ENCODE peak calls at places on chromosomes 13 and 19, in nine cellular contexts. C is IMR-90, I is OCI-LY7, K is tibial nerve, S is HCT116, A is cardiac muscle cell, T is adrenal gland, F is ascending aorta, W is heart left ventricle. Y is an unnamed sample.
A peak's percentile ranks its signal among the peaks of the same experiment; 100 is the strongest.

GRCh38 chr19:45526143-45526542 is 18.9 kb downstream of the VASP start:
- DNase-seq in C (peak; percentile 55), I (peak; percentile 28), K (no peak), S (no peak), A (peak; percentile 70), T (peak; percentile 79), F (no peak), W (peak; percentile 80), Y (peak; percentile 80)

GRCh38 chr13:44050450-44051063 is 170.9 kb downstream of the LACC1 start:
- DNase-seq in C (peak; percentile 52), I (peak; percentile 27), K (no peak), S (peak; percentile 32), A (peak; percentile 54), T (no peak), F (no peak), W (no peak), Y (peak; percentile 62)

GRCh38 chr19:14310055-14310454 is 71.2 kb upstream of the ADGRE5 start:
- DNase-seq in C (no peak), I (no peak), K (no peak), S (no peak), A (no peak), T (no peak), F (no peak), W (no peak), Y (no peak)

GRCh38 chr13:44576396-44577235 is 486 bp upstream of the TSC22D1 start:
- DNase-seq in C (no peak), I (peak; percentile 28), K (no peak), S (no peak), A (no peak), T (peak; percentile 39), F (no peak), W (peak; percentile 38), Y (no peak)

GRCh38 chr19:57583521-57584416 is at the start of gene ZIK1:
- DNase-seq in C (peak; percentile 92), I (no peak), K (peak; percentile 69), S (no peak), A (peak; percentile 95), T (peak; percentile 90), F (peak; percentile 39), W (peak; percentile 96), Y (peak; percentile 81)

GRCh38 chr19:1018393-1018792 is 2.5 kb downstream of the TMEM259 start:
- DNase-seq in C (no peak), I (no peak), K (no peak), S (no peak), A (no peak), T (no peak), F (no peak), W (no peak), Y (no peak)

GRCh38 chr13:32261567-32261966 is 53.6 kb downstream of the ZAR1L start:
- DNase-seq in C (peak; percentile 92), I (no peak), K (peak; percentile 24), S (no peak), A (peak; percentile 97), T (peak; percentile 56), F (peak; percentile 43), W (peak; percentile 90), Y (no peak)

GRCh38 chr13:51154029-51154555 is 43.0 kb upstream of the C13orf42 start:
- DNase-seq in C (peak; percentile 30), I (no peak), K (no peak), S (no peak), A (peak; percentile 80), T (peak; percentile 71), F (no peak), W (no peak), Y (no peak)

GRCh38 chr19:36140289-36141038 is 598 bp downstream of the CAPNS1 start:
- DNase-seq in C (peak; percentile 52), I (peak; percentile 82), K (no peak), S (no peak), A (peak; percentile 58), T (peak; percentile 57), F (no peak), W (peak; percentile 67), Y (peak; percentile 46)

GRCh38 chr13:98265669-98266551 is 88.8 kb upstream of the RNF113B start:
- DNase-seq in C (peak; percentile 64), I (no peak), K (peak; percentile 26), S (no peak), A (no peak), T (peak; percentile 78), F (no peak), W (no peak), Y (peak; percentile 9)

GRCh38 chr13:97189943-97190342 is 32.2 kb upstream of the MBNL2 start:
- DNase-seq in C (no peak), I (no peak), K (no peak), S (no peak), A (no peak), T (no peak), F (no peak), W (no peak), Y (no peak)

GRCh38 chr13:48505597-48506091 is 27.2 kb downstream of the RCBTB2 start:
- DNase-seq in C (peak; percentile 71), I (peak; percentile 88), K (no peak), S (no peak), A (no peak), T (no peak), F (peak; percentile 49), W (peak; percentile 54), Y (peak; percentile 48)

GRCh38 chr19:4375164-4375619 is 25.2 kb downstream of the SH3GL1 start:
- DNase-seq in C (no peak), I (no peak), K (no peak), S (no peak), A (no peak), T (peak; percentile 74), F (no peak), W (peak; percentile 38), Y (peak; percentile 86)

GRCh38 chr13:108200781-108201398 is 14.4 kb downstream of the LIG4 start:
- DNase-seq in C (peak; percentile 43), I (no peak), K (no peak), S (no peak), A (no peak), T (no peak), F (no peak), W (no peak), Y (no peak)

GRCh38 chr19:8194528-8195275 is 14.5 kb upstream of the CERS4 start:
- DNase-seq in C (no peak), I (peak; percentile 84), K (no peak), S (no peak), A (peak; percentile 33), T (no peak), F (no peak), W (no peak), Y (peak; percentile 30)

GRCh38 chr19:46494115-46494935 is 1.3 kb downstream of the PNMA8B start:
- DNase-seq in C (no peak), I (no peak), K (no peak), S (no peak), A (no peak), T (no peak), F (no peak), W (no peak), Y (no peak)

GRCh38 chr19:36604656-36605100 is 435 bp upstream of the ZNF382 start:
- DNase-seq in C (peak; percentile 40), I (no peak), K (no peak), S (no peak), A (peak; percentile 20), T (peak; percentile 95), F (peak; percentile 51), W (peak; percentile 75), Y (peak; percentile 24)

GRCh38 chr13:43289458-43290255 is 266.3 kb downstream of the DNAJC15 start:
- DNase-seq in C (peak; percentile 27), I (no peak), K (no peak), S (no peak), A (no peak), T (no peak), F (no peak), W (no peak), Y (no peak)

GRCh38 chr13:48808689-48809088 is 155.0 kb downstream of the CYSLTR2 start:
- DNase-seq in C (peak; percentile 76), I (no peak), K (no peak), S (no peak), A (peak; percentile 61), T (no peak), F (no peak), W (no peak), Y (no peak)

DNA sequence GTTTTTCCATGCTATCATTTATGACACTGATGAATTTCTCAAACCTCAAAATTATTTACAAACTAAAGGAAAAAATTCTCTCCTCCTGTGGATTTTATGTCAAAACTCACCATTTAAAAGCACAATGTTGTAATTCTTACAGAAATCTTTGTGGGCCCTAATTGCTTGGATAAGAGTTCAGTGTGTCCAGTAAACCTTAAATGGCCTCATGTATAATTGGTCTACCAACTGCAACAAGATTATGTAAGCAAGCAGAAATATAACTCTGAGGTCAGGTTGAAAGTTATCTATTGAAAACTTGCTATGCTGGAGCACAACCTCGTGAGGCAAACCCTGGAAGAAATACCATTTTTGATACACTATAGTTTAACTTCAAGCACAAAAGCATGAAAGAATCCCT is 22.0 kb downstream of the VWA8 start:
- DNase-seq in C (no peak), I (no peak), K (no peak), S (no peak), A (no peak), T (no peak), F (no peak), W (no peak), Y (no peak)
- H3K4me1 ChIP-seq in C (peaks cover 2% of the 10 kb centered on the region), I (no peaks in the 10 kb centered on the region), K (peaks cover 5% of the 10 kb centered on the region), S (no peaks in the 10 kb centered on the region), A (peaks cover 31% of the 10 kb centered on the region), T (peaks cover 18% of the 10 kb centered on the region), F (no peaks in the 10 kb centered on the region), W (peaks cover 34% of the 10 kb centered on the region), Y (peaks cover 2% of the 10 kb centered on the region)

DNA sequence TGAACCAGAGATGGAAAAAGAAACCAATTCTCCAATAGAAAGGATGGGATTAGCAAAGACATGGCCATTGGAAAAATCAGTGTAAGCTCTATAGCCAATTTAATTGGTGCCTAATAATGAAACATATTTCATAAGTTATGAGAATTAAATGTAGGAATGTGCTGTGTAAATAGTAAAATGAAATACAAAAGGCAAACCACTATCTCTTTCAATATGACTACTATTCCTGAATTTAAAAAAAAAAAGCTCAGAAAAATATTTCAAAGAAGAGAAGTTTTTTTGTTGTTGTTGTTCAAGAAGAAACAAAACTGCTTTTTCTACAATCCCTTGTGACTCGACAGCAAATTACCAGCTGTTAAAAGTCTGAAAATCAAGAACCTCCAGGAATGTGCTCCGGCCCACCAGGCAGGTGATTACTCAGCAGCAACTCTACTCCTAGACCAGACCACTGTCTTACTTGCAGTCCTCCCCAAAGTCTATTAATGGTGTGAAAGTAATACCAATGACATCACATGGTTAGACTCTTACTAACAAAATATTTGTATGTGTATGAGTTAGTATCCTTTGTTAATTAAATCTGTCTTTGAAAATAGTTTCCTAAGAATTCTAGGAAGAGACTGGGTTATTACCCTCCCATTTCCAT is 362.3 kb downstream of the KCTD12 start:
- DNase-seq in C (no peak), I (no peak), K (no peak), S (no peak), A (no peak), T (no peak), F (no peak), W (no peak), Y (no peak)
- H3K27ac ChIP-seq in C (no peak overlapping the region), I (no peak overlapping the region), K (no peak overlapping the region), S (no peak overlapping the region), A (no peak overlapping the region), T (no peak overlapping the region), F (no peak overlapping the region), W (no peak overlapping the region), Y (no peak overlapping the region)

GRCh38 chr19:33956941-33957340 is 160.3 kb downstream of the KCTD15 start:
- DNase-seq in C (no peak), I (no peak), K (no peak), S (no peak), A (no peak), T (no peak), F (no peak), W (no peak), Y (no peak)
- H3K4me1 ChIP-seq in C (no peaks in the 10 kb centered on the region), I (no peaks in the 10 kb centered on the region), K (no peaks in the 10 kb centered on the region), S (no peaks in the 10 kb centered on the region), A (no peaks in the 10 kb centered on the region), T (no peaks in the 10 kb centered on the region), F (no peaks in the 10 kb centered on the region), W (no peaks in the 10 kb centered on the region), Y (no peaks in the 10 kb centered on the region)

GRCh38 chr19:31517466-31518180 is 168.4 kb upstream of the TSHZ3 start:
- DNase-seq in C (no peak), I (no peak), K (no peak), S (no peak), A (no peak), T (no peak), F (no peak), W (no peak), Y (no peak)
- H3K27ac ChIP-seq in C (no peak overlapping the region), I (no peak overlapping the region), K (no peak overlapping the region), S (no peak overlapping the region), A (no peak overlapping the region), T (no peak overlapping the region), F (no peak overlapping the region), W (no peak overlapping the region), Y (no peak overlapping the region)